ENCODE peak calls at places on chromosomes 5 and 9, in eight cellular contexts. L, Z, K, Y, V, O, D and M are unnamed samples.
A peak's percentile ranks its signal among the peaks of the same experiment; 100 is the strongest.

GRCh38 chr5:1008451-1009358 is at the start of gene NKD2:
- DNase-seq in L (no peak), Z (peak; percentile 56), K (peak; percentile 37), Y (no peak), V (peak; percentile 24), O (peak; percentile 82), D (no peak), M (peak; percentile 76)

GRCh38 chr9:74777136-74777879 is 110.4 kb downstream of the TRPM6 start:
- DNase-seq in L (peak; percentile 50), Z (peak; percentile 83), K (peak; percentile 47), Y (peak; percentile 17), V (peak; percentile 50), O (peak; percentile 75), D (peak; percentile 73), M (peak; percentile 72)

GRCh38 chr5:108193021-108193795 is 188.7 kb downstream of the FBXL17 start:
- DNase-seq in L (peak; percentile 82), Z (peak; percentile 70), K (peak; percentile 11), Y (no peak), V (no peak), O (no peak), D (no peak), M (no peak)

GRCh38 chr5:32283539-32284377 is 29.0 kb downstream of the MTMR12 start:
- DNase-seq in L (no peak), Z (peak; percentile 85), K (peak; percentile 52), Y (no peak), V (no peak), O (no peak), D (no peak), M (no peak)

GRCh38 chr5:6758201-6758600 is 45.0 kb downstream of the TENT4A start:
- DNase-seq in L (no peak), Z (no peak), K (no peak), Y (no peak), V (no peak), O (no peak), D (no peak), M (no peak)

GRCh38 chr9:70407081-70407503 is 7.4 kb downstream of the KLF9 start:
- DNase-seq in L (peak; percentile 92), Z (peak; percentile 84), K (no peak), Y (no peak), V (no peak), O (no peak), D (no peak), M (no peak)

GRCh38 chr5:67303356-67303755 is 106.8 kb upstream of the CD180 start:
- DNase-seq in L (peak; percentile 38), Z (peak; percentile 67), K (no peak), Y (no peak), V (no peak), O (no peak), D (no peak), M (no peak)

GRCh38 chr5:140540227-140540626 is 7.2 kb upstream of the EIF4EBP3 start:
- DNase-seq in L (no peak), Z (no peak), K (no peak), Y (no peak), V (no peak), O (no peak), D (no peak), M (no peak)

GRCh38 chr5:17910318-17910717 is 276.1 kb downstream of the TAF11L14 start:
- DNase-seq in L (no peak), Z (peak; percentile 2), K (no peak), Y (no peak), V (no peak), O (no peak), D (no peak), M (no peak)

GRCh38 chr5:151079838-151080619 is 805 bp downstream of the TNIP1 start:
- DNase-seq in L (peak; percentile 88), Z (peak; percentile 83), K (no peak), Y (no peak), V (no peak), O (no peak), D (no peak), M (no peak)

GRCh38 chr5:41832430-41832829 is 37.8 kb downstream of the OXCT1 start:
- DNase-seq in L (no peak), Z (no peak), K (no peak), Y (no peak), V (no peak), O (no peak), D (no peak), M (no peak)

GRCh38 chr5:9519537-9519936 is 26.3 kb downstream of the SEMA5A start:
- DNase-seq in L (no peak), Z (peak; percentile 72), K (no peak), Y (no peak), V (no peak), O (no peak), D (no peak), M (no peak)

GRCh38 chr5:143824851-143825720 is 13.1 kb downstream of the HMHB1 start:
- DNase-seq in L (peak; percentile 67), Z (peak; percentile 75), K (peak; percentile 91), Y (peak; percentile 47), V (peak; percentile 58), O (peak; percentile 88), D (peak; percentile 66), M (peak; percentile 87)

GRCh38 chr9:68996457-68996856 is 17.5 kb downstream of the PRKACG start:
- DNase-seq in L (no peak), Z (no peak), K (no peak), Y (no peak), V (no peak), O (no peak), D (peak; percentile 41), M (no peak)

GRCh38 chr5:79181419-79182022 is 54.4 kb upstream of the JMY start:
- DNase-seq in L (no peak), Z (peak; percentile 50), K (peak; percentile 95), Y (no peak), V (no peak), O (no peak), D (no peak), M (no peak)

GRCh38 chr5:175750476-175751080 is 92.7 kb downstream of the HRH2 start:
- DNase-seq in L (no peak), Z (no peak), K (no peak), Y (no peak), V (no peak), O (no peak), D (no peak), M (no peak)

GRCh38 chr9:90285946-90286345 is 356.7 kb downstream of the DIRAS2 start:
- DNase-seq in L (no peak), Z (no peak), K (no peak), Y (no peak), V (no peak), O (no peak), D (no peak), M (no peak)

GRCh38 chr9:91813261-91813795 is 136.7 kb downstream of the ROR2 start:
- DNase-seq in L (no peak), Z (no peak), K (no peak), Y (no peak), V (no peak), O (no peak), D (no peak), M (no peak)

GRCh38 chr9:105833271-105833975 is 139.1 kb downstream of the TMEM38B start:
- DNase-seq in L (no peak), Z (no peak), K (no peak), Y (no peak), V (no peak), O (no peak), D (no peak), M (no peak)

GRCh38 chr9:133679056-133679455 is 42.9 kb downstream of the DBH start:
- DNase-seq in L (no peak), Z (no peak), K (no peak), Y (no peak), V (no peak), O (no peak), D (no peak), M (no peak)

GRCh38 chr9:131087354-131087893 is 8.9 kb upstream of the AIF1L start:
- DNase-seq in L (no peak), Z (no peak), K (no peak), Y (no peak), V (no peak), O (no peak), D (no peak), M (no peak)

GRCh38 chr9:33161011-33161588 is 6.0 kb downstream of the B4GALT1 start:
- DNase-seq in L (peak; percentile 97), Z (peak; percentile 96), K (peak; percentile 88), Y (peak; percentile 76), V (peak; percentile 80), O (no peak), D (no peak), M (peak; percentile 43)

GRCh38 chr5:124796495-124796894 is 50.1 kb upstream of the ZNF608 start:
- DNase-seq in L (no peak), Z (no peak), K (no peak), Y (no peak), V (no peak), O (no peak), D (no peak), M (no peak)

GRCh38 chr9:108834959-108835696 is 20.7 kb downstream of the ACTL7B start:
- DNase-seq in L (peak; percentile 47), Z (no peak), K (no peak), Y (no peak), V (no peak), O (no peak), D (peak; percentile 11), M (no peak)

GRCh38 chr5:149959406-149960236 is 937 bp upstream of the SLC26A2 start:
- DNase-seq in L (peak; percentile 78), Z (peak; percentile 88), K (peak; percentile 81), Y (no peak), V (no peak), O (no peak), D (peak; percentile 35), M (peak; percentile 58)

GRCh38 chr5:175393922-175394321 is 50.1 kb downstream of the DRD1 start:
- DNase-seq in L (no peak), Z (no peak), K (no peak), Y (no peak), V (no peak), O (no peak), D (no peak), M (no peak)

GRCh38 chr5:84028093-84028492 is 307.4 kb upstream of the HAPLN1 start:
- DNase-seq in L (peak; percentile 39), Z (peak; percentile 36), K (no peak), Y (no peak), V (no peak), O (no peak), D (no peak), M (no peak)

GRCh38 chr5:175460126-175460525 is 16.1 kb upstream of the DRD1 start:
- DNase-seq in L (no peak), Z (peak; percentile 50), K (peak; percentile 53), Y (no peak), V (no peak), O (no peak), D (no peak), M (no peak)

GRCh38 chr5:169798438-169798837 is 161.4 kb downstream of the DOCK2 start:
- DNase-seq in L (no peak), Z (no peak), K (peak; percentile 50), Y (no peak), V (no peak), O (no peak), D (no peak), M (no peak)

GRCh38 chr5:128216860-128217531 is 133.4 kb downstream of the SLC12A2 start:
- DNase-seq in L (peak; percentile 94), Z (peak; percentile 97), K (no peak), Y (peak; percentile 56), V (no peak), O (no peak), D (no peak), M (no peak)

GRCh38 chr9:22446589-22446949 is at the start of gene DMRTA1:
- DNase-seq in L (peak; percentile 86), Z (peak; percentile 76), K (peak; percentile 91), Y (peak; percentile 44), V (peak; percentile 68), O (peak; percentile 80), D (peak; percentile 61), M (no peak)

GRCh38 chr9:35311891-35312639 is 150.3 kb downstream of the UNC13B start:
- DNase-seq in L (no peak), Z (peak; percentile 48), K (no peak), Y (no peak), V (no peak), O (no peak), D (no peak), M (no peak)

GRCh38 chr5:127536687-127537086 is 19.2 kb downstream of the PRRC1 start:
- DNase-seq in L (peak; percentile 5), Z (peak; percentile 43), K (peak; percentile 14), Y (no peak), V (no peak), O (no peak), D (peak; percentile 10), M (no peak)

GRCh38 chr5:146828385-146828784 is 50.2 kb downstream of the PPP2R2B start:
- DNase-seq in L (no peak), Z (peak; percentile 20), K (no peak), Y (no peak), V (no peak), O (no peak), D (no peak), M (no peak)